ENCODE peak calls at places on chromosome 22, in eight cellular contexts. Z is ovary; O is GM23338; F is kidney; H is CD8-positive, alpha-beta memory T cell; C is astrocyte; A is PC-3; L is IMR-90. P is an unnamed sample. For H3K4me1, the result is how much of the 10 kb centered on the place peaks cover.

GRCh38 chr22:35229865-35230264 is 27.4 kb upstream of the HMGXB4 start:
- DNase-seq in Z (no peak), O (no peak), F (no peak), H (no peak), C (no peak), A (no peak), L (no peak), P (no peak)

GRCh38 chr22:37281646-37282384 is 493 bp upstream of the CYTH4 start:
- DNase-seq in Z (no peak), O (no peak), F (no peak), H (no peak), C (no peak), A (no peak), L (no peak), P (no peak)

GRCh38 chr22:20186183-20186870 is 35.5 kb upstream of the CCDC188 start:
- DNase-seq in Z (no peak), O (peak), F (no peak), H (no peak), C (no peak), A (no peak), L (no peak), P (no peak)

GRCh38 chr22:36252754-36253522 is at the start of gene APOL1:
- DNase-seq in Z (peak), O (no peak), F (peak), H (peak), C (no peak), A (no peak), L (peak), P (peak)

GRCh38 chr22:43889366-43890253 is 2.2 kb downstream of the PNPLA5 start:
- DNase-seq in Z (peak), O (peak), F (peak), H (no peak), C (no peak), A (peak), L (peak), P (peak)

GRCh38 chr22:29079218-29079901 is 6.5 kb downstream of the KREMEN1 start:
- DNase-seq in Z (no peak), O (no peak), F (no peak), H (peak), C (peak), A (peak), L (no peak), P (no peak)

GRCh38 chr22:18110194-18110943 is at the start of gene TUBA8:
- DNase-seq in Z (peak), O (peak), F (peak), H (no peak), C (peak), A (peak), L (peak), P (no peak)

GRCh38 chr22:50665738-50666137 is 6.9 kb upstream of the SHANK3 start:
- DNase-seq in Z (no peak), O (no peak), F (no peak), H (no peak), C (no peak), A (no peak), L (no peak), P (no peak)

GRCh38 chr22:19974935-19975706 is 33.5 kb upstream of the TXNRD2 start:
- DNase-seq in Z (no peak), O (peak), F (no peak), H (no peak), C (no peak), A (peak), L (no peak), P (no peak)

GRCh38 chr22:25061605-25062377 is 109.3 kb downstream of the KIAA1671 start:
- DNase-seq in Z (no peak), O (no peak), F (no peak), H (no peak), C (no peak), A (no peak), L (no peak), P (no peak)

GRCh38 chr22:32204856-32205722 is at the start of gene RFPL2:
- DNase-seq in Z (no peak), O (peak), F (no peak), H (peak), C (peak), A (no peak), L (peak), P (no peak)

GRCh38 chr22:31192513-31192912 is 19.6 kb upstream of the LIMK2 start:
- DNase-seq in Z (no peak), O (no peak), F (no peak), H (no peak), C (no peak), A (no peak), L (peak), P (no peak)

GRCh38 chr22:20258584-20259335 is 9.4 kb downstream of the RTN4R start:
- DNase-seq in Z (no peak), O (peak), F (no peak), H (no peak), C (no peak), A (no peak), L (no peak), P (no peak)

GRCh38 chr22:29031236-29031982 is 30.2 kb downstream of the C22orf31 start:
- DNase-seq in Z (peak), O (peak), F (peak), H (no peak), C (peak), A (peak), L (peak), P (peak)

GRCh38 chr22:22087854-22088657 is 105.5 kb upstream of the TOP3B start:
- DNase-seq in Z (no peak), O (no peak), F (no peak), H (no peak), C (no peak), A (no peak), L (no peak), P (no peak)

GRCh38 chr22:21755855-21756284 is 20.3 kb upstream of the YPEL1 start:
- DNase-seq in Z (no peak), O (no peak), F (no peak), H (no peak), C (peak), A (peak), L (peak), P (no peak)

GRCh38 chr22:37758698-37759097 is 49.0 kb upstream of the GCAT start:
- DNase-seq in Z (no peak), O (no peak), F (no peak), H (no peak), C (no peak), A (no peak), L (no peak), P (no peak)

GRCh38 chr22:44108076-44108475 is 72.6 kb upstream of the PARVG start:
- DNase-seq in Z (peak), O (no peak), F (peak), H (no peak), C (no peak), A (no peak), L (no peak), P (no peak)

GRCh38 chr22:20956258-20957117 is 10.6 kb upstream of the AIFM3 start:
- DNase-seq in Z (no peak), O (peak), F (no peak), H (no peak), C (peak), A (peak), L (peak), P (no peak)

GRCh38 chr22:50153056-50153755 is 17.3 kb upstream of the PANX2 start:
- DNase-seq in Z (no peak), O (no peak), F (no peak), H (no peak), C (no peak), A (no peak), L (no peak), P (no peak)

GRCh38 chr22:20105456-20106204 is 10.3 kb upstream of the RANBP1 start:
- DNase-seq in Z (no peak), O (no peak), F (peak), H (no peak), C (no peak), A (no peak), L (no peak), P (no peak)

GRCh38 chr22:37231406-37232139 is 12.5 kb downstream of the RAC2 start:
- DNase-seq in Z (peak), O (no peak), F (no peak), H (peak), C (no peak), A (no peak), L (no peak), P (no peak)

GRCh38 chr22:28799834-28800307 is 498 bp downstream of the XBP1 start:
- DNase-seq in Z (peak), O (peak), F (peak), H (peak), C (peak), A (peak), L (peak), P (peak)

GRCh38 chr22:37681001-37681424 is 5.1 kb upstream of the NOL12 start:
- DNase-seq in Z (no peak), O (no peak), F (no peak), H (no peak), C (peak), A (peak), L (peak), P (no peak)

GRCh38 chr22:37043828-37044538 is 7.6 kb upstream of the KCTD17 start:
- DNase-seq in Z (peak), O (peak), F (peak), H (no peak), C (no peak), A (peak), L (peak), P (no peak)

GRCh38 chr22:49079743-49080500 is 747.8 kb downstream of the BRD1 start:
- DNase-seq in Z (no peak), O (no peak), F (peak), H (no peak), C (no peak), A (no peak), L (no peak), P (no peak)

GRCh38 chr22:35649636-35650250 is 1.5 kb downstream of the APOL6 start:
- DNase-seq in Z (no peak), O (no peak), F (no peak), H (no peak), C (no peak), A (no peak), L (no peak), P (no peak)

GRCh38 chr22:49203863-49204598 is 623.6 kb downstream of the BRD1 start:
- DNase-seq in Z (peak), O (no peak), F (peak), H (no peak), C (no peak), A (no peak), L (no peak), P (peak)

GRCh38 chr22:25030636-25031035 is 78.1 kb downstream of the KIAA1671 start:
- DNase-seq in Z (no peak), O (no peak), F (peak), H (no peak), C (peak), A (no peak), L (no peak), P (no peak)

GRCh38 chr22:37626144-37626543 is 13.3 kb upstream of the SH3BP1 start:
- DNase-seq in Z (peak), O (no peak), F (peak), H (no peak), C (no peak), A (no peak), L (peak), P (peak)

GRCh38 chr22:31272522-31273446 is 19.5 kb downstream of the PIK3IP1 start:
- DNase-seq in Z (no peak), O (peak), F (no peak), H (peak), C (no peak), A (peak), L (peak), P (peak)

GRCh38 chr22:43818981-43819690 is 7.0 kb upstream of the EFCAB6 start:
- DNase-seq in Z (no peak), O (no peak), F (peak), H (no peak), C (no peak), A (no peak), L (no peak), P (no peak)

GRCh38 chr22:40954095-40954494 is 2.9 kb downstream of the RBX1 start:
- DNase-seq in Z (no peak), O (no peak), F (no peak), H (no peak), C (no peak), A (no peak), L (no peak), P (no peak)

GRCh38 chr22:40955516-40955915 is 4.3 kb downstream of the RBX1 start:
- DNase-seq in Z (no peak), O (no peak), F (no peak), H (no peak), C (peak), A (no peak), L (peak), P (no peak)

GRCh38 chr22:40951795-40952602 is 821 bp downstream of the RBX1 start:
- DNase-seq in Z (no peak), O (peak), F (no peak), H (no peak), C (no peak), A (no peak), L (peak), P (no peak)

GRCh38 chr22:40950888-40951794 is at the start of gene RBX1:
- DNase-seq in Z (peak), O (peak), F (peak), H (peak), C (peak), A (peak), L (peak), P (peak)

GRCh38 chr22:40953446-40953845 is 2.3 kb downstream of the RBX1 start:
- DNase-seq in Z (no peak), O (no peak), F (no peak), H (no peak), C (peak), A (no peak), L (no peak), P (no peak)
- H3K4me3 ChIP-seq in Z (no peak), O (no peak), F (no peak), H (no peak), C (no peak), A (no peak), L (no peak), P (no peak)

GRCh38 chr22:39207141-39208012 is 37.4 kb downstream of the PDGFB start:
- DNase-seq in Z (no peak), O (no peak), F (peak), H (peak), C (peak), A (peak), L (peak), P (peak)

GRCh38 chr22:39205344-39206021 is 39.3 kb downstream of the PDGFB start:
- DNase-seq in Z (no peak), O (no peak), F (peak), H (peak), C (peak), A (peak), L (peak), P (peak)

GRCh38 chr22:39204216-39204615 is 40.6 kb downstream of the PDGFB start:
- DNase-seq in Z (no peak), O (no peak), F (peak), H (no peak), C (no peak), A (no peak), L (no peak), P (peak)

GRCh38 chr22:39208013-39208680 is 36.6 kb downstream of the PDGFB start:
- DNase-seq in Z (no peak), O (no peak), F (peak), H (no peak), C (no peak), A (no peak), L (no peak), P (peak)

DNA sequence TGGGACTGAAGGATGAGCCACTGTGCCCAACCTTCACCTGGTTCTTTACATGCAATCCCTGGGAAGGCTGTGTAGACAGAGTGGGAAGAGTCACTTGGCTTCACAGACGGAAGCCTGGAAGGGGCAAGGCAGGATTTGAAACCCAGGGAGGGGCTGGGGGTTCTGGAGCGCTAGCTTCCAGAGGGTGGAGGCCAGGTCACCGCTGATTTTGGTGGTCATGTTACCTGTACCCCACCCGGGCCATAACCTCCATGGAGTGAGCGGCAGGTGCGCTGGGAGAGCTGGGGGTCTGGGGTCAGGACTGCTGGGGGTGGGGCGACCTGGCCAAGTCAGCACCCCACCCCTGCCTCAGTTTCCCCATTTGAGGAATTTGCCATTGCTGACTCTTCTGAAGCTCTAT is 38.3 kb downstream of the PDGFB start:
- DNase-seq in Z (no peak), O (no peak), F (peak), H (no peak), C (no peak), A (no peak), L (no peak), P (peak)
- H3K4me1 ChIP-seq in Z (under half), O (under half), F (under half), H (under half), C (under half), A (under half), L (under half), P (under half)

DNA sequence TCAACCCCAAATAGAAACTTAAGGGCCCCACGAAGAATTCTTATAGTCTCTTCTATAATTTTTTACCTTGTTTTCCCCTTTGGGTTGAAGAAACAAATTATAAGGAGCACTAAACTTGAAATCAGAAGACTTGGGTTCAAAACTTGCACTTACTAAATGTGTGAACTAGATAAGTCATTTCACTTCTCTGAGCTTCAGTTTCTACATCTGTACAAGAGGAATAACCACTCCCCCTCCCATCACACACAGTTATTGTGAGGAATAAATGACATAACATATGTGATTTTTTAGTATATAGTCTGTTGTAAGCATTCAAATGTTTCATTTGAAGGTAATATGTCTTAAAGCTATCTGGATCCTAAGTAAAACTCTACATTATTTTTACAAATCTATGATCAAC is 78.8 kb downstream of the LIF start:
- DNase-seq in Z (no peak), O (no peak), F (no peak), H (no peak), C (no peak), A (no peak), L (no peak), P (no peak)
- H3K4me3 ChIP-seq in Z (no peak), O (no peak), F (no peak), H (no peak), C (no peak), A (no peak), L (no peak), P (no peak)

GRCh38 chr22:48055185-48055584 is 1292.7 kb downstream of the TBC1D22A start:
- DNase-seq in Z (no peak), O (no peak), F (no peak), H (no peak), C (no peak), A (no peak), L (no peak), P (no peak)
- H3K4me1 ChIP-seq in Z (under half), O (under half), F (under half), H (under half), C (under half), A (under half), L (under half), P (under half)

DNA sequence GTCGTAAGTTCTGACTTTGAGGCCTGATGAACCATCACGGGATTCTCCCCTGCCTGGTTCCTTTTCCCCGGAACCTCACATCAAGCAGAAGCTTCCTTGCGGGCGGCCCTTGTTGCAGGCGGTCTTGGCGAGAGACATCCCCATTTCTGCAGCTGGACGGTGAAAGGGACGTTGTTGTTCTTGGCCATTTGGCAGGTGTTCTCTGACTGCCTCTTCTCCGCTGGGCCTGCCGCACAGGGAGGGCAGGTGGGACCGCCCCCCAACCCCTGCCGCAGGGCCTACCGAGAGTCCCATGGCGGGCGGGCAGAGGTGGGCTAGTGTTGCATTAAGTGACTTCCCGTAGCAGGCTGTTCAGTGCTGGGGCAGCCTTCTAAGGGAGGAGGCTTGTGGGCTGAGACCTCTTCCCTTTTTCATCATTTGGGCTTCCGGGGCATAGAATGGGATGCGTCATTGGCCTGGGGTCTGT is 26.9 kb upstream of the GRAMD4 start:
- DNase-seq in Z (no peak), O (no peak), F (peak), H (no peak), C (peak), A (no peak), L (no peak), P (peak)
- H3K4me3 ChIP-seq in Z (no peak), O (no peak), F (no peak), H (no peak), C (no peak), A (no peak), L (no peak), P (no peak)

GRCh38 chr22:45505991-45506743 is 3.5 kb downstream of the FBLN1 start:
- DNase-seq in Z (no peak), O (peak), F (peak), H (no peak), C (no peak), A (no peak), L (no peak), P (no peak)
- H3K4me1 ChIP-seq in Z (under half), O (half or more), F (under half), H (under half), C (under half), A (under half), L (under half), P (under half)

GRCh38 chr22:46942816-46943783 is 180.7 kb downstream of the TBC1D22A start:
- DNase-seq in Z (no peak), O (no peak), F (no peak), H (no peak), C (no peak), A (no peak), L (no peak), P (no peak)

GRCh38 chr22:46937939-46938338 is 175.5 kb downstream of the TBC1D22A start:
- DNase-seq in Z (no peak), O (no peak), F (no peak), H (no peak), C (no peak), A (no peak), L (no peak), P (no peak)

GRCh38 chr22:46945481-46945880 is 183.0 kb downstream of the TBC1D22A start:
- DNase-seq in Z (no peak), O (no peak), F (no peak), H (no peak), C (no peak), A (no peak), L (no peak), P (no peak)

GRCh38 chr22:46946383-46946965 is 184.0 kb downstream of the TBC1D22A start:
- DNase-seq in Z (no peak), O (no peak), F (peak), H (no peak), C (no peak), A (no peak), L (no peak), P (no peak)

DNA sequence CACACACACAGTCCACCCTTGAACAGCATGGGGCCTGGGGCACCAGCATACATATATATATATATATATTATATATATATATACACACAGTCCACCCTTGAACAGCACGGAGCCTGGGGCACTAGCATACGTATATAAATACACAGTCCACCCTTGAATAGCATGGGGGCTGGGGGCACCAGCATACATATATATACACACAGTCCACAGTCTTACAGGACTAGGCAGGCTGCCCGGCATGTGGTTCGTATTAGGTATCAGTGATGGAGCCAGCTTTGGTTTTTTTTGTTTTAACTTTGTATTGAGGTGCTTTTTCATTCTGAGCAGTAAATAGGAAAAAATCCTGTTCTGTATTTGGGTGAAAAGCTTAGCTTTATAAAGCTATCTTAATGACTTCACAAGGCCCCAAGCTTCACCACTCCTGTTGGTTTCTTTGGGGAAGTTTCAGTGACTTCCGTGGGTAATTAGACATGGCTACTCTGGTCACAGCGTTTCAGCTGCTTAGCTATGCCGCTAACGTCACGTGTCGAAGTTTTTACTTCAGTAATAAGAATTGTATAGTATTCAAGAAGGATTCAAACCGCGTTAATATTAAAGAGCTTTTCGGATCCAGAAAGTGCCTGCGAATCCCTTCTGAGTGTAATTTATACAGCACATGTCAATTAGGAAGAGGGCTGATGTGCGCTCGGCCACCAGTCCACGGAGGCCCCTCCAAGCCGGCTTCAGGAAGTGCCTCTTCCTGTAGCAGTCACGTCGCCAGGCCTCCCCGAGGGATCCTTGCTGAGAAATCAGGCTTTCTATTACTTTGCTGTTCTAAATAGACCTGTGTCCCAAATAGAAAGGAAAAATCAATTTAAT is 179.7 kb downstream of the TBC1D22A start:
- DNase-seq in Z (no peak), O (no peak), F (no peak), H (no peak), C (no peak), A (no peak), L (peak), P (no peak)
- H3K4me3 ChIP-seq in Z (no peak), O (no peak), F (no peak), H (no peak), C (no peak), A (no peak), L (no peak), P (no peak)